ENCODE peak calls at places on chromosomes 3 and 15, in six cellular contexts. U is transverse colon, L is thoracic aorta, Y is adrenal gland, P is left ventricle myocardium inferior, Z is lower lobe of right lung. Q is an unnamed sample.

GRCh38 chr3:72907131-72907697 is 19.4 kb downstream of the GXYLT2 start:
- DNase-seq in P (no peak), Y (no peak), Z (no peak), U (no peak), L (no peak), Q (no peak)

GRCh38 chr3:156691920-156692319 is 17.5 kb downstream of the TIPARP start:
- DNase-seq in L (no peak), P (no peak), U (no peak), Y (no peak), Z (no peak), Q (no peak)

GRCh38 chr3:149493315-149494021 is 19.0 kb downstream of the TM4SF4 start:
- DNase-seq in L (no peak), U (no peak), Y (no peak), P (no peak), Z (no peak), Q (no peak)

GRCh38 chr3:45489730-45490309 is 101.4 kb downstream of the LARS2 start:
- DNase-seq in L (no peak), Y (no peak), P (no peak), U (no peak), Z (no peak), Q (no peak)

GRCh38 chr3:195133462-195133861 is 137.5 kb downstream of the XXYLT1 start:
- DNase-seq in L (no peak), U (peak), P (no peak), Y (no peak), Z (no peak), Q (no peak)

GRCh38 chr3:14608298-14608697 is 43.3 kb upstream of the CCDC174 start:
- DNase-seq in Y (no peak), P (no peak), L (no peak), U (no peak), Z (no peak), Q (no peak)

GRCh38 chr3:42658091-42658770 is 4.7 kb downstream of the ZBTB47 start:
- DNase-seq in Z (no peak), P (no peak), L (no peak), U (no peak), Y (no peak), Q (no peak)

GRCh38 chr3:119293761-119294401 is at the start of gene ARHGAP31:
- DNase-seq in Z (peak), U (peak), L (no peak), P (peak), Y (peak), Q (peak)

GRCh38 chr3:89180334-89180733 is 72.9 kb downstream of the EPHA3 start:
- DNase-seq in Z (no peak), Y (no peak), U (no peak), P (no peak), L (no peak), Q (no peak)

GRCh38 chr3:129211345-129211744 is 27.6 kb upstream of the CNBP start:
- DNase-seq in L (no peak), Y (no peak), U (no peak), P (no peak), Z (no peak), Q (no peak)

GRCh38 chr3:47083786-47084185 is 80.1 kb downstream of the SETD2 start:
- DNase-seq in P (no peak), U (no peak), L (no peak), Y (no peak), Z (no peak), Q (no peak)

GRCh38 chr15:38745136-38745535 is 180.5 kb upstream of the RASGRP1 start:
- DNase-seq in Z (no peak), U (no peak), Y (no peak), P (no peak), L (no peak), Q (no peak)

GRCh38 chr15:71575474-71576045 is 234.8 kb upstream of the NR2E3 start:
- DNase-seq in Y (no peak), Z (no peak), P (no peak), L (no peak), U (no peak), Q (no peak)

GRCh38 chr15:71572452-71573053 is 237.8 kb upstream of the NR2E3 start:
- DNase-seq in P (no peak), L (no peak), Y (no peak), Z (peak), U (no peak), Q (no peak)

GRCh38 chr15:71581406-71581930 is 228.9 kb upstream of the NR2E3 start:
- DNase-seq in Z (no peak), P (no peak), U (no peak), L (no peak), Y (no peak), Q (no peak)

GRCh38 chr15:71573599-71573998 is 236.8 kb upstream of the NR2E3 start:
- DNase-seq in Z (no peak), Y (no peak), U (no peak), L (no peak), P (no peak), Q (no peak)

GRCh38 chr15:71577071-71577470 is 233.3 kb upstream of the NR2E3 start:
- DNase-seq in U (no peak), P (no peak), Z (no peak), Y (no peak), L (no peak), Q (no peak)
- H3K27ac ChIP-seq in U (no peak), P (no peak), Z (no peak), Y (no peak), L (no peak), Q (no peak)

GRCh38 chr15:58551764-58552504 is 120.1 kb downstream of the LIPC start:
- DNase-seq in Z (no peak), Y (no peak), L (no peak), P (no peak), U (peak), Q (no peak)

GRCh38 chr15:58549013-58549779 is 117.4 kb downstream of the LIPC start:
- DNase-seq in Y (no peak), U (no peak), Z (no peak), L (no peak), P (no peak), Q (no peak)

GRCh38 chr15:58549780-58550064 is 117.9 kb downstream of the LIPC start:
- DNase-seq in U (no peak), P (no peak), L (no peak), Z (no peak), Y (no peak), Q (no peak)

GRCh38 chr15:58552505-58553364 is 120.9 kb downstream of the LIPC start:
- DNase-seq in Y (no peak), P (no peak), Z (no peak), U (no peak), L (no peak), Q (no peak)

DNA sequence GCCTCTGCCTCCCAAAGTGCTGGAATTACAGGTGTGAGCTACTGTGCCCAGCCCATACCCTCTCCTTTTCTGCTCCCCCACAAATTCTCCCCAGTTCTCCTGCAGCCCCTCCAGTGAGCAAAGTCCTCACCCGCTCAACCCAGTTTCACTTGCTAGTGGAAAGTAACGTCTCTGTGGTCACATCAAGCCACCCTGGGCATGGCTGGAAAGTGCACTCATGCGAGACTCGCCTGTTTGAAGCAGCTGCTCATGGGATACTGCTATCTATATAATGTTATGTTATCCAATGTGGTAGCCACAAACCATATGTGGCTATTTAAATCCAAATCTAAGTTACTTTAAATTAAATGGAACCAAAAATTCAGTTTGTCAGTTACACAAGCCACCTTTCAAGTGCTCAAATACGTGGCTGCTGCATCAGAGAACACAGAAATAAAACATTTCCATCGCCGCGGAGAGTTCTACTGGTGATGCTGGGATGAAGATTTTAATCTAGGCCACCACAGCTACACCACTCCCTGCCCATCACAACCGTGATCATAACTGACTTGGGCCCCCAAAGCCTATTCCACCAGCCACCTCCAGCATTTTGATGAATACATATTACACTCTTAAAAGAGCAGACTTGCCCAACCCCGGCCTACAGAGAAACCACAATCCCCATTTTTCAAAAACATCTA is 119.4 kb downstream of the LIPC start:
- DNase-seq in U (no peak), P (no peak), Z (no peak), Y (no peak), L (no peak), Q (no peak)
- H3K27ac ChIP-seq in U (peak), P (no peak), Z (peak), Y (no peak), L (no peak), Q (no peak)

GRCh38 chr3:100769693-100770092 is 60.4 kb downstream of the TFG start:
- DNase-seq in P (no peak), Y (no peak), Z (no peak), L (no peak), U (no peak), Q (no peak)
- H3K27ac ChIP-seq in P (no peak), Y (no peak), Z (no peak), L (no peak), U (no peak), Q (no peak)

GRCh38 chr3:184002469-184002868 is 15.2 kb downstream of the ABCC5 start:
- DNase-seq in L (no peak), U (no peak), Y (no peak), Z (no peak), P (peak), Q (peak)

GRCh38 chr3:184008161-184008560 is 9.5 kb downstream of the ABCC5 start:
- DNase-seq in U (no peak), Z (no peak), P (no peak), Y (no peak), L (no peak), Q (no peak)

GRCh38 chr3:184004483-184004882 is 13.2 kb downstream of the ABCC5 start:
- DNase-seq in Y (no peak), P (no peak), Z (no peak), L (no peak), U (no peak), Q (peak)

GRCh38 chr3:184003187-184003967 is 14.3 kb downstream of the ABCC5 start:
- DNase-seq in Z (no peak), Y (no peak), L (no peak), U (no peak), P (no peak), Q (no peak)

GRCh38 chr3:184005981-184006507 is 11.6 kb downstream of the ABCC5 start:
- DNase-seq in P (peak), U (peak), Y (peak), Z (peak), L (no peak), Q (peak)
- H3K27ac ChIP-seq in P (peak), U (peak), Y (no peak), Z (peak), L (peak), Q (no peak)